ENCODE peak calls at places on chromosomes 2 and 18, in seven cellular contexts. One of them, this sample, is unnamed.

GRCh38 chr2:226956659-226957058 is 120.8 kb downstream of the RHBDD1 start:
- DNase-seq in activated T-cell treated with anti-CD3 and anti-CD28 coated beads, Interleukin-2, amount 50 U/mL, for 48 hours: no peak
- DNase-seq in BJ: no peak
- DNase-seq in tibial nerve: no peak
- DNase-seq in activated gamma-delta T cell: no peak
- DNase-seq in mesenchymal stem cell: no peak
- DNase-seq in choroid plexus epithelial cell: no peak
- DNase-seq in this sample: no peak

GRCh38 chr18:72197598-72197997 is 346.5 kb downstream of the CBLN2 start:
- DNase-seq in activated T-cell treated with anti-CD3 and anti-CD28 coated beads, Interleukin-2, amount 50 U/mL, for 48 hours: no peak
- DNase-seq in BJ: no peak
- DNase-seq in tibial nerve: no peak
- DNase-seq in activated gamma-delta T cell: no peak
- DNase-seq in mesenchymal stem cell: no peak
- DNase-seq in choroid plexus epithelial cell: no peak
- DNase-seq in this sample: no peak

GRCh38 chr2:71880846-71881610 is 266.6 kb downstream of the CYP26B1 start:
- DNase-seq in activated T-cell treated with anti-CD3 and anti-CD28 coated beads, Interleukin-2, amount 50 U/mL, for 48 hours: no peak
- DNase-seq in BJ: peak
- DNase-seq in tibial nerve: peak
- DNase-seq in activated gamma-delta T cell: no peak
- DNase-seq in mesenchymal stem cell: peak
- DNase-seq in choroid plexus epithelial cell: peak
- DNase-seq in this sample: peak

GRCh38 chr2:218259099-218259921 is 1.5 kb upstream of the GPBAR1 start:
- DNase-seq in activated T-cell treated with anti-CD3 and anti-CD28 coated beads, Interleukin-2, amount 50 U/mL, for 48 hours: no peak
- DNase-seq in BJ: no peak
- DNase-seq in tibial nerve: peak
- DNase-seq in activated gamma-delta T cell: no peak
- DNase-seq in mesenchymal stem cell: peak
- DNase-seq in choroid plexus epithelial cell: peak
- DNase-seq in this sample: peak

GRCh38 chr2:8378016-8378810 is 303.6 kb upstream of the ID2 start:
- DNase-seq in activated T-cell treated with anti-CD3 and anti-CD28 coated beads, Interleukin-2, amount 50 U/mL, for 48 hours: no peak
- DNase-seq in BJ: no peak
- DNase-seq in tibial nerve: no peak
- DNase-seq in activated gamma-delta T cell: no peak
- DNase-seq in mesenchymal stem cell: no peak
- DNase-seq in choroid plexus epithelial cell: no peak
- DNase-seq in this sample: no peak

GRCh38 chr2:107412981-107413380 is 413.7 kb upstream of the RGPD4 start:
- DNase-seq in activated T-cell treated with anti-CD3 and anti-CD28 coated beads, Interleukin-2, amount 50 U/mL, for 48 hours: no peak
- DNase-seq in BJ: no peak
- DNase-seq in tibial nerve: no peak
- DNase-seq in activated gamma-delta T cell: no peak
- DNase-seq in mesenchymal stem cell: no peak
- DNase-seq in choroid plexus epithelial cell: peak
- DNase-seq in this sample: no peak

GRCh38 chr2:71607490-71607889 is 154.1 kb downstream of the DYSF start:
- DNase-seq in activated T-cell treated with anti-CD3 and anti-CD28 coated beads, Interleukin-2, amount 50 U/mL, for 48 hours: no peak
- DNase-seq in BJ: no peak
- DNase-seq in tibial nerve: no peak
- DNase-seq in activated gamma-delta T cell: no peak
- DNase-seq in mesenchymal stem cell: no peak
- DNase-seq in choroid plexus epithelial cell: no peak
- DNase-seq in this sample: no peak

GRCh38 chr2:13638181-13638580 is 921.4 kb downstream of the TRIB2 start:
- DNase-seq in activated T-cell treated with anti-CD3 and anti-CD28 coated beads, Interleukin-2, amount 50 U/mL, for 48 hours: no peak
- DNase-seq in BJ: no peak
- DNase-seq in tibial nerve: no peak
- DNase-seq in activated gamma-delta T cell: no peak
- DNase-seq in mesenchymal stem cell: no peak
- DNase-seq in choroid plexus epithelial cell: no peak
- DNase-seq in this sample: no peak

GRCh38 chr2:229980440-229981184 is 58.3 kb downstream of the FBXO36 start:
- DNase-seq in activated T-cell treated with anti-CD3 and anti-CD28 coated beads, Interleukin-2, amount 50 U/mL, for 48 hours: no peak
- DNase-seq in BJ: no peak
- DNase-seq in tibial nerve: peak
- DNase-seq in activated gamma-delta T cell: no peak
- DNase-seq in mesenchymal stem cell: peak
- DNase-seq in choroid plexus epithelial cell: peak
- DNase-seq in this sample: peak

GRCh38 chr18:23365602-23366001 is 87.5 kb upstream of the RIOK3 start:
- DNase-seq in activated T-cell treated with anti-CD3 and anti-CD28 coated beads, Interleukin-2, amount 50 U/mL, for 48 hours: no peak
- DNase-seq in BJ: no peak
- DNase-seq in tibial nerve: peak
- DNase-seq in activated gamma-delta T cell: no peak
- DNase-seq in mesenchymal stem cell: peak
- DNase-seq in choroid plexus epithelial cell: peak
- DNase-seq in this sample: no peak

GRCh38 chr18:76412010-76412817 is 82.8 kb downstream of the ZNF516 start:
- DNase-seq in activated T-cell treated with anti-CD3 and anti-CD28 coated beads, Interleukin-2, amount 50 U/mL, for 48 hours: peak
- DNase-seq in BJ: no peak
- DNase-seq in tibial nerve: no peak
- DNase-seq in activated gamma-delta T cell: no peak
- DNase-seq in mesenchymal stem cell: no peak
- DNase-seq in choroid plexus epithelial cell: peak
- DNase-seq in this sample: peak

GRCh38 chr18:6652098-6652497 is 77.4 kb upstream of the ARHGAP28 start:
- DNase-seq in activated T-cell treated with anti-CD3 and anti-CD28 coated beads, Interleukin-2, amount 50 U/mL, for 48 hours: no peak
- DNase-seq in BJ: no peak
- DNase-seq in tibial nerve: no peak
- DNase-seq in activated gamma-delta T cell: no peak
- DNase-seq in mesenchymal stem cell: no peak
- DNase-seq in choroid plexus epithelial cell: no peak
- DNase-seq in this sample: no peak

GRCh38 chr2:6290626-6291025 is 575.1 kb downstream of the CMPK2 start:
- DNase-seq in activated T-cell treated with anti-CD3 and anti-CD28 coated beads, Interleukin-2, amount 50 U/mL, for 48 hours: no peak
- DNase-seq in BJ: no peak
- DNase-seq in tibial nerve: no peak
- DNase-seq in activated gamma-delta T cell: no peak
- DNase-seq in mesenchymal stem cell: no peak
- DNase-seq in choroid plexus epithelial cell: no peak
- DNase-seq in this sample: no peak

GRCh38 chr2:29314816-29315571 is 199.8 kb downstream of the CLIP4 start:
- DNase-seq in activated T-cell treated with anti-CD3 and anti-CD28 coated beads, Interleukin-2, amount 50 U/mL, for 48 hours: peak
- DNase-seq in BJ: no peak
- DNase-seq in tibial nerve: no peak
- DNase-seq in activated gamma-delta T cell: peak
- DNase-seq in mesenchymal stem cell: no peak
- DNase-seq in choroid plexus epithelial cell: peak
- DNase-seq in this sample: peak

GRCh38 chr2:47904903-47905453 is 1.3 kb downstream of the FBXO11 start:
- DNase-seq in activated T-cell treated with anti-CD3 and anti-CD28 coated beads, Interleukin-2, amount 50 U/mL, for 48 hours: peak
- DNase-seq in BJ: no peak
- DNase-seq in tibial nerve: peak
- DNase-seq in activated gamma-delta T cell: no peak
- DNase-seq in mesenchymal stem cell: no peak
- DNase-seq in choroid plexus epithelial cell: peak
- DNase-seq in this sample: peak

GRCh38 chr2:55879976-55880375 is 43.6 kb downstream of the EFEMP1 start:
- DNase-seq in activated T-cell treated with anti-CD3 and anti-CD28 coated beads, Interleukin-2, amount 50 U/mL, for 48 hours: no peak
- DNase-seq in BJ: no peak
- DNase-seq in tibial nerve: no peak
- DNase-seq in activated gamma-delta T cell: no peak
- DNase-seq in mesenchymal stem cell: peak
- DNase-seq in choroid plexus epithelial cell: peak
- DNase-seq in this sample: no peak

GRCh38 chr2:8159211-8159965 is 522.5 kb upstream of the ID2 start:
- DNase-seq in activated T-cell treated with anti-CD3 and anti-CD28 coated beads, Interleukin-2, amount 50 U/mL, for 48 hours: no peak
- DNase-seq in BJ: no peak
- DNase-seq in tibial nerve: no peak
- DNase-seq in activated gamma-delta T cell: no peak
- DNase-seq in mesenchymal stem cell: no peak
- DNase-seq in choroid plexus epithelial cell: no peak
- DNase-seq in this sample: no peak

GRCh38 chr2:58429285-58429874 is 188.3 kb upstream of the FANCL start:
- DNase-seq in activated T-cell treated with anti-CD3 and anti-CD28 coated beads, Interleukin-2, amount 50 U/mL, for 48 hours: no peak
- DNase-seq in BJ: no peak
- DNase-seq in tibial nerve: no peak
- DNase-seq in activated gamma-delta T cell: no peak
- DNase-seq in mesenchymal stem cell: peak
- DNase-seq in choroid plexus epithelial cell: no peak
- DNase-seq in this sample: no peak